ENCODE peak calls at places on chromosomes 13 and 19, in ten cellular contexts. H, J, D, N, P, S, W, A, L and O are unnamed samples.

GRCh38 chr19:5891938-5892771 is 11.4 kb downstream of the NDUFA11 start:
- DNase-seq in H (no peak), J (peak), D (no peak), N (no peak), P (no peak), S (no peak), W (no peak), A (no peak), L (no peak), O (no peak)

GRCh38 chr13:95319551-95320274 is 18.5 kb upstream of the ABCC4 start:
- DNase-seq in H (no peak), J (no peak), D (no peak), N (no peak), P (no peak), S (no peak), W (no peak), A (no peak), L (no peak), O (no peak)

GRCh38 chr19:28905996-28906395 is 307.0 kb downstream of the UQCRFS1 start:
- DNase-seq in H (no peak), J (no peak), D (no peak), N (no peak), P (no peak), S (no peak), W (peak), A (no peak), L (no peak), O (no peak)

GRCh38 chr13:111210488-111210887 is 95.4 kb downstream of the ARHGEF7 start:
- DNase-seq in H (no peak), J (no peak), D (no peak), N (peak), P (no peak), S (no peak), W (peak), A (no peak), L (peak), O (no peak)

GRCh38 chr19:5246554-5247155 is 94.0 kb downstream of the PTPRS start:
- DNase-seq in H (no peak), J (no peak), D (no peak), N (no peak), P (no peak), S (no peak), W (no peak), A (no peak), L (no peak), O (no peak)

GRCh38 chr19:54262066-54262465 is 5.0 kb upstream of the LILRB5 start:
- DNase-seq in H (no peak), J (no peak), D (peak), N (peak), P (no peak), S (no peak), W (no peak), A (no peak), L (no peak), O (no peak)

GRCh38 chr19:42105358-42105757 is 26.9 kb downstream of the POU2F2 start:
- DNase-seq in H (no peak), J (no peak), D (no peak), N (no peak), P (no peak), S (no peak), W (no peak), A (no peak), L (no peak), O (no peak)

GRCh38 chr13:27375686-27376326 is 48.6 kb upstream of the GTF3A start:
- DNase-seq in H (peak), J (peak), D (peak), N (peak), P (peak), S (peak), W (no peak), A (no peak), L (no peak), O (peak)

GRCh38 chr13:110687736-110688135 is 18.2 kb downstream of the CARS2 start:
- DNase-seq in H (no peak), J (no peak), D (no peak), N (no peak), P (no peak), S (no peak), W (no peak), A (no peak), L (no peak), O (no peak)

GRCh38 chr13:50126378-50127016 is 111.3 kb downstream of the KCNRG start:
- DNase-seq in H (no peak), J (peak), D (no peak), N (no peak), P (no peak), S (no peak), W (no peak), A (no peak), L (no peak), O (peak)

GRCh38 chr13:46885018-46885417 is 11.8 kb downstream of the HTR2A start:
- DNase-seq in H (no peak), J (no peak), D (no peak), N (no peak), P (no peak), S (no peak), W (no peak), A (no peak), L (no peak), O (no peak)

GRCh38 chr19:16070366-16070990 is 5.8 kb upstream of the TPM4 start:
- DNase-seq in H (peak), J (no peak), D (peak), N (peak), P (peak), S (peak), W (no peak), A (peak), L (no peak), O (no peak)

GRCh38 chr13:60288569-60288968 is 108.5 kb upstream of the TDRD3 start:
- DNase-seq in H (no peak), J (no peak), D (no peak), N (no peak), P (no peak), S (no peak), W (no peak), A (no peak), L (no peak), O (no peak)

GRCh38 chr19:2888739-2889224 is 11.9 kb upstream of the ZNF57 start:
- DNase-seq in H (peak), J (peak), D (no peak), N (no peak), P (no peak), S (peak), W (no peak), A (peak), L (no peak), O (no peak)

GRCh38 chr19:18879579-18880373 is 16.2 kb downstream of the CERS1 start:
- DNase-seq in H (no peak), J (peak), D (no peak), N (no peak), P (no peak), S (no peak), W (no peak), A (no peak), L (no peak), O (no peak)

GRCh38 chr19:46995492-46995891 is 24.1 kb upstream of the NPAS1 start:
- DNase-seq in H (no peak), J (no peak), D (no peak), N (no peak), P (no peak), S (no peak), W (no peak), A (no peak), L (no peak), O (no peak)

GRCh38 chr19:40600086-40600917 is 867 bp upstream of the LTBP4 start:
- DNase-seq in H (no peak), J (no peak), D (no peak), N (peak), P (no peak), S (peak), W (no peak), A (no peak), L (no peak), O (peak)

GRCh38 chr19:33818426-33818825 is 21.8 kb downstream of the KCTD15 start:
- DNase-seq in H (no peak), J (no peak), D (no peak), N (peak), P (no peak), S (no peak), W (no peak), A (no peak), L (no peak), O (no peak)

GRCh38 chr13:26062853-26063444 is 11.1 kb upstream of the SHISA2 start:
- DNase-seq in H (no peak), J (no peak), D (no peak), N (no peak), P (no peak), S (peak), W (no peak), A (no peak), L (peak), O (no peak)

GRCh38 chr19:15378529-15379082 is 981 bp downstream of the AKAP8 start:
- DNase-seq in H (peak), J (no peak), D (no peak), N (peak), P (no peak), S (no peak), W (peak), A (no peak), L (no peak), O (no peak)

GRCh38 chr13:107119989-107120881 is 552.3 kb upstream of the ARGLU1 start:
- DNase-seq in H (no peak), J (no peak), D (no peak), N (no peak), P (no peak), S (no peak), W (no peak), A (no peak), L (no peak), O (no peak)

GRCh38 chr13:33111414-33112110 is 95.3 kb downstream of the KL start:
- DNase-seq in H (no peak), J (no peak), D (no peak), N (no peak), P (no peak), S (no peak), W (no peak), A (no peak), L (no peak), O (no peak)

GRCh38 chr19:3366104-3366760 is at the start of gene NFIC:
- DNase-seq in H (no peak), J (no peak), D (peak), N (peak), P (no peak), S (peak), W (peak), A (no peak), L (peak), O (peak)

GRCh38 chr19:36051236-36051635 is 2.8 kb downstream of the THAP8 start:
- DNase-seq in H (no peak), J (peak), D (no peak), N (no peak), P (no peak), S (no peak), W (no peak), A (no peak), L (no peak), O (no peak)

GRCh38 chr13:21435710-21436151 is 23.4 kb downstream of the ZDHHC20 start:
- DNase-seq in H (peak), J (no peak), D (peak), N (peak), P (no peak), S (peak), W (no peak), A (no peak), L (no peak), O (peak)

GRCh38 chr13:21657538-21657937 is 13.3 kb upstream of the FGF9 start:
- DNase-seq in H (no peak), J (no peak), D (no peak), N (no peak), P (no peak), S (no peak), W (no peak), A (no peak), L (no peak), O (no peak)